ENCODE peak calls at places on chromosomes 13 and 19, in ten cellular contexts. S, D, O, I, F, X, T, M, R and J are unnamed samples.
A peak's percentile ranks its signal among the peaks of the same experiment; 100 is the strongest.

GRCh38 chr13:42146359-42146758 is 97.9 kb downstream of the DGKH start:
- DNase-seq in S (no peak), D (no peak), O (no peak), I (no peak), F (no peak), X (no peak), T (no peak), M (no peak), R (no peak), J (no peak)

GRCh38 chr13:105937451-105937850 is 598.0 kb downstream of the EFNB2 start:
- DNase-seq in S (no peak), D (no peak), O (no peak), I (peak; percentile 32), F (no peak), X (no peak), T (peak; percentile 50), M (no peak), R (no peak), J (no peak)

GRCh38 chr13:102310691-102311432 is 91.0 kb downstream of the FGF14 start:
- DNase-seq in S (no peak), D (no peak), O (no peak), I (no peak), F (no peak), X (peak; percentile 77), T (no peak), M (no peak), R (no peak), J (no peak)

GRCh38 chr19:31340059-31341025 is 8.9 kb downstream of the TSHZ3 start:
- DNase-seq in S (no peak), D (no peak), O (no peak), I (peak; percentile 38), F (no peak), X (no peak), T (peak; percentile 74), M (no peak), R (no peak), J (no peak)

GRCh38 chr19:32387701-32388392 is 17.7 kb upstream of the DPY19L3 start:
- DNase-seq in S (no peak), D (no peak), O (no peak), I (no peak), F (peak; percentile 59), X (peak; percentile 76), T (no peak), M (no peak), R (no peak), J (no peak)

GRCh38 chr13:60759499-60759898 is 362.5 kb downstream of the TDRD3 start:
- DNase-seq in S (no peak), D (no peak), O (no peak), I (peak; percentile 35), F (no peak), X (no peak), T (peak; percentile 31), M (peak; percentile 78), R (no peak), J (peak; percentile 22)

GRCh38 chr19:58563034-58563573 is 4.7 kb upstream of the UBE2M start:
- DNase-seq in S (peak; percentile 76), D (no peak), O (no peak), I (peak; percentile 50), F (no peak), X (peak; percentile 71), T (peak; percentile 78), M (peak; percentile 37), R (no peak), J (no peak)

GRCh38 chr19:55146648-55147218 is 2.3 kb downstream of the TNNT1 start:
- DNase-seq in S (no peak), D (no peak), O (no peak), I (peak; percentile 96), F (no peak), X (no peak), T (peak; percentile 70), M (no peak), R (no peak), J (peak; percentile 65)

GRCh38 chr19:751501-752341 is 809 bp downstream of the MISP start:
- DNase-seq in S (peak; percentile 71), D (no peak), O (no peak), I (no peak), F (peak; percentile 91), X (no peak), T (peak; percentile 59), M (peak; percentile 58), R (no peak), J (peak; percentile 61)

GRCh38 chr19:988510-988909 is 4.4 kb downstream of the WDR18 start:
- DNase-seq in S (no peak), D (no peak), O (no peak), I (peak; percentile 2), F (no peak), X (no peak), T (no peak), M (no peak), R (no peak), J (no peak)

GRCh38 chr19:39126593-39127187 is 1.1 kb downstream of the PAK4 start:
- DNase-seq in S (no peak), D (no peak), O (no peak), I (no peak), F (peak; percentile 84), X (no peak), T (no peak), M (peak; percentile 86), R (no peak), J (no peak)

GRCh38 chr19:19021115-19021514 is 12.2 kb downstream of the SUGP2 start:
- DNase-seq in S (no peak), D (no peak), O (no peak), I (no peak), F (no peak), X (no peak), T (no peak), M (no peak), R (no peak), J (no peak)

GRCh38 chr19:17682273-17682672 is 5.9 kb downstream of the UNC13A start:
- DNase-seq in S (no peak), D (no peak), O (no peak), I (no peak), F (no peak), X (no peak), T (no peak), M (no peak), R (no peak), J (no peak)

DNA sequence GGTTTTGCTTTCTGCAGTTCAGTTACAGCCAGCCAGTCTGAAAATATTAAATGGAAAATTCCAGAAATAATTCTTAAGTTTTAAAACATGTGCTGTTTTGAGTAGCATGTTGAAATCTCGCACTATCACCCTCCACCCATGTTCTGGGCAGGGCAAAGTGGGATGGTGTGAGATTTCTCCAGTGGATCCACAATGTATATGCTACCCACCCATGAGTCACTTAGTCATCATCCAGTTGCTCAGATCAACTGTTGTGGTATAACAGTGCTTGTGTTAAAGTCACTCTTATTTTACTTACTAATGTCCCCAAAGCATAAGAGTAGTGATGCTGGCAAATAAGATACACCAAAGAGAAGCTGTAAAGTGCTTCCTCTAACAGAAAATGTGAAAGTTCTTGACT is 56.4 kb downstream of the CYSLTR2 start:
- DNase-seq in S (no peak), D (no peak), O (no peak), I (no peak), F (no peak), X (no peak), T (no peak), M (no peak), R (no peak), J (no peak)
- TF ChIP-seq POLR2AphosphoS5 in S (no peak), D (no peak), O (no peak), I (no peak), F (no peak), X (no peak), T (no peak), M (no peak), R (no peak), J (no peak)

DNA sequence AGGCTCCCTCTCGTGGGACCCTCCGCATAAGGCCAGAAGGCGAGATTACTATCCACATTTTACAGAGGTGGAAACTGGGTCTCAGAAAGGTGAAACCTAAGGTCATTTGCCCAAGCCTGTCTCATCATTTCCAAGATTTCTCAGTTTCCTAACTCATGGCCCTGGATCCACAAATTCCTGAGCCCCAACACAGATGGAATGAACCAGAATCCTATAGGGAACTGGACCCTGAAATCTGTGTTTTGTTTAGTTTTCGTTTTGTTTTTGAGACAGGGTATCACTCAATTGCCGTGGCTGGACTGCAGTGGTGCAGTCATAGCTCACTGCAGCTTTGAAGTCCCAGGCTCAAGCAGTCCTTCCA is 563 bp upstream of the GNG7 start:
- DNase-seq in S (no peak), D (no peak), O (no peak), I (no peak), F (no peak), X (no peak), T (no peak), M (no peak), R (no peak), J (no peak)
- H3K4me3 ChIP-seq in S (peak overlapping the region; percentile 58), D (peak overlapping the region; percentile 42), O (peak overlapping the region; percentile 91), I (peak overlapping the region; percentile 30), F (peak overlapping the region; percentile 2), X (peak overlapping the region; percentile 71), T (peak overlapping the region; percentile 45), M (peak overlapping the region; percentile 83), R (peak overlapping the region; percentile 70), J (peak overlapping the region; percentile 68)

DNA sequence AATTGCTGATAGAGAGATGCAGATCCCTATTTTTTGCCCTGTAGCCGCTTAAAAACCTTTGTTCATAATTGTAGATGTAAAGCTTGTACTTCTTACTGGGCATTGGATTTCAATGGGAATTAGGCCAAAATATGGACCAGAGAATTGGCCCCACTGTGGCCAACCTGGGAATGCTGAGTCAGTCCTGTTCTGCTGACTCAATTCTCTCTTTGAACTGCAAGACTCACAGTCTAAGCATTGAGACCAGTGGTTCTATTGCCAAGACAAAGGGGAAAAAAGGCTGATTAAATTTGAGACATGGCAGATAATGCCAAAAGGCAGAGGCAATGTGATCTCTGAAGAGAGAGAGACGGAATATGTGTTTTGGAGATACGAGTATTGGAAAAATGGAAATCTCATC is 72.5 kb upstream of the UBL3 start:
- DNase-seq in S (no peak), D (no peak), O (no peak), I (no peak), F (no peak), X (no peak), T (no peak), M (no peak), R (no peak), J (no peak)
- TF ChIP-seq CTCF in S (no peak), D (no peak), O (no peak), I (no peak), F (no peak), X (no peak), T (no peak), M (no peak), R (no peak), J (no peak)

DNA sequence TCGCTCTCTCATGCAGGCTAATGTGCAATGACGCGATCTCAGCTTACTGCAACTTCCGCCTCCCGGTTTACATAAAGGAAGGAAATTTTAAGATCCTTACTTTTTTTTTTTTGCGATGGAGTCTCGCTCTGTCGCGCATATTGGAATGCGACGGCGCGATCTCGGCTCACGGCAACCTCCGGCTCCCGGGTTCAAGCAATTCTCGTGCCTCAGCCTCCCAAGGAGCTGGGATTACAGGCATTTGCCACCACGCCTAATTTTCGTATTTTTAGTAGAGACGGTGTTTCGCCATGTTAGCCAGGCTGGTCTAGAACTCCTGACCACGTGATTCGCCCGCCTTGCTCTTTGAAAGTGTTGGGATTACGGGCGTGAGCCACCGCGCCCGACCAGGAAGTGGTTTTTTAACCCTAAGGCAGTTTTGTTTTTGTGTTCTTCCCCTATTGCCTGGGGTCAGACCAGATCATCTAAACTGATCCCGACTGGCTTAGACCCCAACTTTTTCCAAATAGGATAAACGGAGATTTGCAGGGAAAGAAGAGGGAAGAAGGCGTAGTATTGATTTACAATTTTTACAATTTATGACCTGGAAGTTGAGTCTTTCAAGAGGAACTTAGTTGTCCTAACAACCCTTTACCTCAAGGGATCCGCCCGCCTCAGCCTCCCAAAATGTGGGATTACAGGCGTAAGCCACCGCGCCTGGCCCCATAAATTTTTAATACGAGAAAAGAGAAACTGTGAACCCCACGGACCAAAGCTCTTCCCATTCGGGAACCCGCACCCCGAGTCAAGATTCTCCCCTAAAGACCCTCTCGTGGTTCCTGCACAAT is 142.0 kb downstream of the ZNF737 start:
- DNase-seq in S (peak; percentile 74), D (peak; percentile 67), O (peak; percentile 54), I (peak; percentile 73), F (peak; percentile 44), X (peak; percentile 83), T (peak; percentile 15), M (peak; percentile 56), R (no peak), J (peak; percentile 63)
- TF ChIP-seq POLR2AphosphoS5 in S (no peak), D (no peak), O (no peak), I (peak; percentile 49), F (no peak), X (no peak), T (no peak), M (no peak), R (peak; percentile 53), J (peak; percentile 55)